ENCODE peak calls at places on chromosome X, in ten cellular contexts. One of them, this sample, is unnamed.

GRCh38 chrX:62923093-62923492 is 428.0 kb downstream of the SPIN4 start:
- DNase-seq in glutamatergic neuron: no peak
- DNase-seq in heart right ventricle: no peak
- DNase-seq in sigmoid colon: no peak
- DNase-seq in AG09309: no peak
- DNase-seq in AG04449: no peak
- DNase-seq in cardiac muscle cell: no peak
- DNase-seq in choroid plexus epithelial cell: no peak
- DNase-seq in H9: no peak
- DNase-seq in AG04450: no peak
- DNase-seq in this sample: no peak

GRCh38 chrX:40539214-40540142 is 41.3 kb upstream of the ATP6AP2 start:
- DNase-seq in glutamatergic neuron: peak
- DNase-seq in heart right ventricle: peak
- DNase-seq in sigmoid colon: peak
- DNase-seq in AG09309: peak
- DNase-seq in AG04449: peak
- DNase-seq in cardiac muscle cell: peak
- DNase-seq in choroid plexus epithelial cell: peak
- DNase-seq in H9: peak
- DNase-seq in AG04450: peak
- DNase-seq in this sample: peak

GRCh38 chrX:105695451-105695850 is 126.9 kb upstream of the NRK start:
- DNase-seq in glutamatergic neuron: no peak
- DNase-seq in heart right ventricle: no peak
- DNase-seq in sigmoid colon: no peak
- DNase-seq in AG09309: no peak
- DNase-seq in AG04449: no peak
- DNase-seq in cardiac muscle cell: peak
- DNase-seq in choroid plexus epithelial cell: peak
- DNase-seq in H9: no peak
- DNase-seq in AG04450: no peak
- DNase-seq in this sample: no peak

GRCh38 chrX:95764972-95765451 is 919.6 kb upstream of the DIAPH2 start:
- DNase-seq in glutamatergic neuron: no peak
- DNase-seq in heart right ventricle: no peak
- DNase-seq in sigmoid colon: no peak
- DNase-seq in AG09309: no peak
- DNase-seq in AG04449: no peak
- DNase-seq in cardiac muscle cell: peak
- DNase-seq in choroid plexus epithelial cell: peak
- DNase-seq in H9: peak
- DNase-seq in AG04450: no peak
- DNase-seq in this sample: no peak

GRCh38 chrX:136711147-136711546 is 63.2 kb downstream of the CD40LG start:
- DNase-seq in glutamatergic neuron: peak
- DNase-seq in heart right ventricle: peak
- DNase-seq in sigmoid colon: peak
- DNase-seq in AG09309: no peak
- DNase-seq in AG04449: no peak
- DNase-seq in cardiac muscle cell: peak
- DNase-seq in choroid plexus epithelial cell: peak
- DNase-seq in H9: peak
- DNase-seq in AG04450: no peak
- DNase-seq in this sample: peak

GRCh38 chrX:97524340-97524739 is 640.6 kb downstream of the RPA4 start:
- DNase-seq in glutamatergic neuron: no peak
- DNase-seq in heart right ventricle: no peak
- DNase-seq in sigmoid colon: no peak
- DNase-seq in AG09309: no peak
- DNase-seq in AG04449: no peak
- DNase-seq in cardiac muscle cell: no peak
- DNase-seq in choroid plexus epithelial cell: no peak
- DNase-seq in H9: no peak
- DNase-seq in AG04450: no peak
- DNase-seq in this sample: no peak

GRCh38 chrX:133983974-133984578 is 1.3 kb downstream of the GPC3 start:
- DNase-seq in glutamatergic neuron: no peak
- DNase-seq in heart right ventricle: no peak
- DNase-seq in sigmoid colon: no peak
- DNase-seq in AG09309: no peak
- DNase-seq in AG04449: no peak
- DNase-seq in cardiac muscle cell: no peak
- DNase-seq in choroid plexus epithelial cell: no peak
- DNase-seq in H9: peak
- DNase-seq in AG04450: no peak
- DNase-seq in this sample: peak

GRCh38 chrX:133151320-133151719 is 54.4 kb upstream of the USP26 start:
- DNase-seq in glutamatergic neuron: no peak
- DNase-seq in heart right ventricle: no peak
- DNase-seq in sigmoid colon: no peak
- DNase-seq in AG09309: no peak
- DNase-seq in AG04449: peak
- DNase-seq in cardiac muscle cell: no peak
- DNase-seq in choroid plexus epithelial cell: no peak
- DNase-seq in H9: no peak
- DNase-seq in AG04450: no peak
- DNase-seq in this sample: no peak

GRCh38 chrX:110944793-110945466 is 149.3 kb upstream of the CHRDL1 start:
- DNase-seq in glutamatergic neuron: peak
- DNase-seq in heart right ventricle: no peak
- DNase-seq in sigmoid colon: no peak
- DNase-seq in AG09309: no peak
- DNase-seq in AG04449: no peak
- DNase-seq in cardiac muscle cell: no peak
- DNase-seq in choroid plexus epithelial cell: no peak
- DNase-seq in H9: peak
- DNase-seq in AG04450: no peak
- DNase-seq in this sample: no peak

GRCh38 chrX:154836163-154836562 is 1.7 kb upstream of the SMIM9 start:
- DNase-seq in glutamatergic neuron: no peak
- DNase-seq in heart right ventricle: no peak
- DNase-seq in sigmoid colon: no peak
- DNase-seq in AG09309: no peak
- DNase-seq in AG04449: no peak
- DNase-seq in cardiac muscle cell: no peak
- DNase-seq in choroid plexus epithelial cell: no peak
- DNase-seq in H9: no peak
- DNase-seq in AG04450: no peak
- DNase-seq in this sample: no peak

GRCh38 chrX:154840856-154841255 is 6.4 kb upstream of the SMIM9 start:
- DNase-seq in glutamatergic neuron: no peak
- DNase-seq in heart right ventricle: no peak
- DNase-seq in sigmoid colon: no peak
- DNase-seq in AG09309: peak
- DNase-seq in AG04449: peak
- DNase-seq in cardiac muscle cell: peak
- DNase-seq in choroid plexus epithelial cell: peak
- DNase-seq in H9: no peak
- DNase-seq in AG04450: peak
- DNase-seq in this sample: no peak
- TF ChIP-seq CTCF in glutamatergic neuron: peak
- TF ChIP-seq CTCF in heart right ventricle: no peak
- TF ChIP-seq CTCF in sigmoid colon: peak
- TF ChIP-seq CTCF in AG09309: peak
- TF ChIP-seq CTCF in AG04449: peak
- TF ChIP-seq CTCF in cardiac muscle cell: peak
- TF ChIP-seq CTCF in choroid plexus epithelial cell: peak
- TF ChIP-seq CTCF in H9: peak
- TF ChIP-seq CTCF in AG04450: peak
- TF ChIP-seq CTCF in this sample: peak

DNA sequence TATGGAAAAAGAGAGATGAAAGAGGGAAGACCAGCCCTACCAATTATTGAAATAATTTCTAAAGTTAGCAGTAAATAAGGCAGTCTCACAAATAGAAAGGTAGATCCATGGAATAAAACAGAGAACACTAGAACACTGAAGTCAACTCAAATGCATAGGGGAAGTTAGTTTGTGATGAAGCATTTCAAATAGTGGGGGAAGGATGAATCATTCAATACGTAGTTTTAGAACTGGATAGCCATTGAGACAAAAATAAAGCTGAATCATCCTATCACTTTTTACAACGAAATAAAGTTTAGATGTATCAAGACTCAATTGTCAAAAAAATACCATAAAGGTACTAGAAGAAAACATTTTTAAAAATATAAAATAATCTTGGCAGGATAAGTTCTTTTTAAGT is 143.2 kb upstream of the DGKK start:
- DNase-seq in glutamatergic neuron: no peak
- DNase-seq in heart right ventricle: no peak
- DNase-seq in sigmoid colon: no peak
- DNase-seq in AG09309: no peak
- DNase-seq in AG04449: no peak
- DNase-seq in cardiac muscle cell: no peak
- DNase-seq in choroid plexus epithelial cell: peak
- DNase-seq in H9: no peak
- DNase-seq in AG04450: no peak
- DNase-seq in this sample: no peak
- TF ChIP-seq CTCF in glutamatergic neuron: no peak
- TF ChIP-seq CTCF in heart right ventricle: no peak
- TF ChIP-seq CTCF in sigmoid colon: no peak
- TF ChIP-seq CTCF in AG09309: no peak
- TF ChIP-seq CTCF in AG04449: no peak
- TF ChIP-seq CTCF in cardiac muscle cell: no peak
- TF ChIP-seq CTCF in choroid plexus epithelial cell: no peak
- TF ChIP-seq CTCF in H9: no peak
- TF ChIP-seq CTCF in AG04450: no peak
- TF ChIP-seq CTCF in this sample: no peak

GRCh38 chrX:16671005-16671404 is 21.0 kb downstream of the S100G start:
- DNase-seq in glutamatergic neuron: no peak
- DNase-seq in heart right ventricle: no peak
- DNase-seq in sigmoid colon: no peak
- DNase-seq in AG09309: no peak
- DNase-seq in AG04449: no peak
- DNase-seq in cardiac muscle cell: peak
- DNase-seq in choroid plexus epithelial cell: peak
- DNase-seq in H9: no peak
- DNase-seq in AG04450: no peak
- DNase-seq in this sample: peak
- TF ChIP-seq CTCF in glutamatergic neuron: no peak
- TF ChIP-seq CTCF in heart right ventricle: no peak
- TF ChIP-seq CTCF in sigmoid colon: no peak
- TF ChIP-seq CTCF in AG09309: peak
- TF ChIP-seq CTCF in AG04449: peak
- TF ChIP-seq CTCF in cardiac muscle cell: peak
- TF ChIP-seq CTCF in choroid plexus epithelial cell: peak
- TF ChIP-seq CTCF in H9: peak
- TF ChIP-seq CTCF in AG04450: peak
- TF ChIP-seq CTCF in this sample: peak

GRCh38 chrX:13472975-13473665 is 96.3 kb upstream of the EGFL6 start:
- DNase-seq in glutamatergic neuron: no peak
- DNase-seq in heart right ventricle: no peak
- DNase-seq in sigmoid colon: no peak
- DNase-seq in AG09309: no peak
- DNase-seq in AG04449: no peak
- DNase-seq in cardiac muscle cell: peak
- DNase-seq in choroid plexus epithelial cell: no peak
- DNase-seq in H9: no peak
- DNase-seq in AG04450: no peak
- DNase-seq in this sample: no peak
- TF ChIP-seq CTCF in glutamatergic neuron: no peak
- TF ChIP-seq CTCF in heart right ventricle: no peak
- TF ChIP-seq CTCF in sigmoid colon: no peak
- TF ChIP-seq CTCF in AG09309: peak
- TF ChIP-seq CTCF in AG04449: no peak
- TF ChIP-seq CTCF in cardiac muscle cell: no peak
- TF ChIP-seq CTCF in choroid plexus epithelial cell: no peak
- TF ChIP-seq CTCF in H9: peak
- TF ChIP-seq CTCF in AG04450: no peak
- TF ChIP-seq CTCF in this sample: no peak

This sample was measured in nephron progenitor cell.